ENCODE peak calls at places on chromosomes 4 and X, in ten cellular contexts. One of them, this sample, is unnamed.

GRCh38 chrX:26915064-26915463 is 548.1 kb downstream of the PPP4R3C start:
- DNase-seq in stimulated activated CD8-positive, alpha-beta memory T cell treated with anti-CD3 and anti-CD28 coated beads, Interleukin-7, amount 100 ng/mL, for 24 hours: no peak
- DNase-seq in RKO: peak
- DNase-seq in ACHN: peak
- DNase-seq in GM20000: no peak
- DNase-seq in activated naive CD4-positive, alpha-beta T cell: no peak
- DNase-seq in Calu3: no peak
- DNase-seq in activated gamma-delta T cell treated with Interleukin-2 at 50 U/mL for 16 hours: no peak
- DNase-seq in naive thymus-derived CD4-positive, alpha-beta T cell: no peak
- DNase-seq in astrocyte of the spinal cord: no peak
- DNase-seq in this sample: no peak

GRCh38 chr4:119281374-119281773 is 40.6 kb downstream of the FABP2 start:
- DNase-seq in stimulated activated CD8-positive, alpha-beta memory T cell treated with anti-CD3 and anti-CD28 coated beads, Interleukin-7, amount 100 ng/mL, for 24 hours: no peak
- DNase-seq in RKO: no peak
- DNase-seq in ACHN: no peak
- DNase-seq in GM20000: no peak
- DNase-seq in activated naive CD4-positive, alpha-beta T cell: no peak
- DNase-seq in Calu3: no peak
- DNase-seq in activated gamma-delta T cell treated with Interleukin-2 at 50 U/mL for 16 hours: no peak
- DNase-seq in naive thymus-derived CD4-positive, alpha-beta T cell: no peak
- DNase-seq in astrocyte of the spinal cord: no peak
- DNase-seq in this sample: no peak

GRCh38 chrX:118644378-118644777 is 83.0 kb upstream of the IL13RA1 start:
- DNase-seq in stimulated activated CD8-positive, alpha-beta memory T cell treated with anti-CD3 and anti-CD28 coated beads, Interleukin-7, amount 100 ng/mL, for 24 hours: no peak
- DNase-seq in RKO: peak
- DNase-seq in ACHN: peak
- DNase-seq in GM20000: peak
- DNase-seq in activated naive CD4-positive, alpha-beta T cell: no peak
- DNase-seq in Calu3: peak
- DNase-seq in activated gamma-delta T cell treated with Interleukin-2 at 50 U/mL for 16 hours: no peak
- DNase-seq in naive thymus-derived CD4-positive, alpha-beta T cell: no peak
- DNase-seq in astrocyte of the spinal cord: peak
- DNase-seq in this sample: no peak

GRCh38 chrX:3669841-3670240 is 43.6 kb downstream of the PRKX start:
- DNase-seq in stimulated activated CD8-positive, alpha-beta memory T cell treated with anti-CD3 and anti-CD28 coated beads, Interleukin-7, amount 100 ng/mL, for 24 hours: no peak
- DNase-seq in RKO: no peak
- DNase-seq in ACHN: no peak
- DNase-seq in GM20000: no peak
- DNase-seq in activated naive CD4-positive, alpha-beta T cell: no peak
- DNase-seq in Calu3: no peak
- DNase-seq in activated gamma-delta T cell treated with Interleukin-2 at 50 U/mL for 16 hours: no peak
- DNase-seq in naive thymus-derived CD4-positive, alpha-beta T cell: no peak
- DNase-seq in astrocyte of the spinal cord: no peak
- DNase-seq in this sample: no peak

GRCh38 chrX:65586491-65586890 is 51.9 kb upstream of the LAS1L start:
- DNase-seq in stimulated activated CD8-positive, alpha-beta memory T cell treated with anti-CD3 and anti-CD28 coated beads, Interleukin-7, amount 100 ng/mL, for 24 hours: no peak
- DNase-seq in RKO: no peak
- DNase-seq in ACHN: no peak
- DNase-seq in GM20000: no peak
- DNase-seq in activated naive CD4-positive, alpha-beta T cell: no peak
- DNase-seq in Calu3: no peak
- DNase-seq in activated gamma-delta T cell treated with Interleukin-2 at 50 U/mL for 16 hours: no peak
- DNase-seq in naive thymus-derived CD4-positive, alpha-beta T cell: no peak
- DNase-seq in astrocyte of the spinal cord: peak
- DNase-seq in this sample: no peak

GRCh38 chrX:133005038-133005437 is 46.6 kb upstream of the HS6ST2 start:
- DNase-seq in stimulated activated CD8-positive, alpha-beta memory T cell treated with anti-CD3 and anti-CD28 coated beads, Interleukin-7, amount 100 ng/mL, for 24 hours: no peak
- DNase-seq in RKO: peak
- DNase-seq in ACHN: peak
- DNase-seq in GM20000: peak
- DNase-seq in activated naive CD4-positive, alpha-beta T cell: no peak
- DNase-seq in Calu3: peak
- DNase-seq in activated gamma-delta T cell treated with Interleukin-2 at 50 U/mL for 16 hours: no peak
- DNase-seq in naive thymus-derived CD4-positive, alpha-beta T cell: no peak
- DNase-seq in astrocyte of the spinal cord: peak
- DNase-seq in this sample: no peak

GRCh38 chr4:150462743-150463142 is 119.2 kb upstream of the MAB21L2 start:
- DNase-seq in stimulated activated CD8-positive, alpha-beta memory T cell treated with anti-CD3 and anti-CD28 coated beads, Interleukin-7, amount 100 ng/mL, for 24 hours: no peak
- DNase-seq in RKO: no peak
- DNase-seq in ACHN: no peak
- DNase-seq in GM20000: no peak
- DNase-seq in activated naive CD4-positive, alpha-beta T cell: no peak
- DNase-seq in Calu3: no peak
- DNase-seq in activated gamma-delta T cell treated with Interleukin-2 at 50 U/mL for 16 hours: no peak
- DNase-seq in naive thymus-derived CD4-positive, alpha-beta T cell: no peak
- DNase-seq in astrocyte of the spinal cord: no peak
- DNase-seq in this sample: no peak

GRCh38 chr4:81617569-81617968 is 145.9 kb upstream of the RASGEF1B start:
- DNase-seq in stimulated activated CD8-positive, alpha-beta memory T cell treated with anti-CD3 and anti-CD28 coated beads, Interleukin-7, amount 100 ng/mL, for 24 hours: no peak
- DNase-seq in RKO: no peak
- DNase-seq in ACHN: no peak
- DNase-seq in GM20000: no peak
- DNase-seq in activated naive CD4-positive, alpha-beta T cell: no peak
- DNase-seq in Calu3: no peak
- DNase-seq in activated gamma-delta T cell treated with Interleukin-2 at 50 U/mL for 16 hours: no peak
- DNase-seq in naive thymus-derived CD4-positive, alpha-beta T cell: no peak
- DNase-seq in astrocyte of the spinal cord: no peak
- DNase-seq in this sample: no peak

GRCh38 chr4:147760695-147761094 is 28.8 kb downstream of the ARHGAP10 start:
- DNase-seq in stimulated activated CD8-positive, alpha-beta memory T cell treated with anti-CD3 and anti-CD28 coated beads, Interleukin-7, amount 100 ng/mL, for 24 hours: no peak
- DNase-seq in RKO: no peak
- DNase-seq in ACHN: no peak
- DNase-seq in GM20000: no peak
- DNase-seq in activated naive CD4-positive, alpha-beta T cell: no peak
- DNase-seq in Calu3: peak
- DNase-seq in activated gamma-delta T cell treated with Interleukin-2 at 50 U/mL for 16 hours: no peak
- DNase-seq in naive thymus-derived CD4-positive, alpha-beta T cell: no peak
- DNase-seq in astrocyte of the spinal cord: no peak
- DNase-seq in this sample: no peak

GRCh38 chr4:38125816-38126215 is 165.6 kb downstream of the PTTG2 start:
- DNase-seq in stimulated activated CD8-positive, alpha-beta memory T cell treated with anti-CD3 and anti-CD28 coated beads, Interleukin-7, amount 100 ng/mL, for 24 hours: no peak
- DNase-seq in RKO: peak
- DNase-seq in ACHN: no peak
- DNase-seq in GM20000: no peak
- DNase-seq in activated naive CD4-positive, alpha-beta T cell: no peak
- DNase-seq in Calu3: no peak
- DNase-seq in activated gamma-delta T cell treated with Interleukin-2 at 50 U/mL for 16 hours: no peak
- DNase-seq in naive thymus-derived CD4-positive, alpha-beta T cell: no peak
- DNase-seq in astrocyte of the spinal cord: no peak
- DNase-seq in this sample: no peak

GRCh38 chrX:123291623-123292022 is 107.5 kb downstream of the GRIA3 start:
- DNase-seq in stimulated activated CD8-positive, alpha-beta memory T cell treated with anti-CD3 and anti-CD28 coated beads, Interleukin-7, amount 100 ng/mL, for 24 hours: no peak
- DNase-seq in RKO: no peak
- DNase-seq in ACHN: no peak
- DNase-seq in GM20000: no peak
- DNase-seq in activated naive CD4-positive, alpha-beta T cell: no peak
- DNase-seq in Calu3: no peak
- DNase-seq in activated gamma-delta T cell treated with Interleukin-2 at 50 U/mL for 16 hours: no peak
- DNase-seq in naive thymus-derived CD4-positive, alpha-beta T cell: no peak
- DNase-seq in astrocyte of the spinal cord: no peak
- DNase-seq in this sample: no peak

GRCh38 chr4:101762025-101762424 is 28.5 kb upstream of the BANK1 start:
- DNase-seq in stimulated activated CD8-positive, alpha-beta memory T cell treated with anti-CD3 and anti-CD28 coated beads, Interleukin-7, amount 100 ng/mL, for 24 hours: no peak
- DNase-seq in RKO: no peak
- DNase-seq in ACHN: no peak
- DNase-seq in GM20000: no peak
- DNase-seq in activated naive CD4-positive, alpha-beta T cell: no peak
- DNase-seq in Calu3: no peak
- DNase-seq in activated gamma-delta T cell treated with Interleukin-2 at 50 U/mL for 16 hours: no peak
- DNase-seq in naive thymus-derived CD4-positive, alpha-beta T cell: no peak
- DNase-seq in astrocyte of the spinal cord: no peak
- DNase-seq in this sample: no peak

GRCh38 chr4:120139392-120139791 is 72.7 kb upstream of the MAD2L1 start:
- DNase-seq in stimulated activated CD8-positive, alpha-beta memory T cell treated with anti-CD3 and anti-CD28 coated beads, Interleukin-7, amount 100 ng/mL, for 24 hours: no peak
- DNase-seq in RKO: peak
- DNase-seq in ACHN: no peak
- DNase-seq in GM20000: no peak
- DNase-seq in activated naive CD4-positive, alpha-beta T cell: no peak
- DNase-seq in Calu3: no peak
- DNase-seq in activated gamma-delta T cell treated with Interleukin-2 at 50 U/mL for 16 hours: no peak
- DNase-seq in naive thymus-derived CD4-positive, alpha-beta T cell: no peak
- DNase-seq in astrocyte of the spinal cord: no peak
- DNase-seq in this sample: no peak

GRCh38 chrX:25012793-25013592 is 2.8 kb downstream of the ARX start:
- DNase-seq in stimulated activated CD8-positive, alpha-beta memory T cell treated with anti-CD3 and anti-CD28 coated beads, Interleukin-7, amount 100 ng/mL, for 24 hours: no peak
- DNase-seq in RKO: no peak
- DNase-seq in ACHN: no peak
- DNase-seq in GM20000: no peak
- DNase-seq in activated naive CD4-positive, alpha-beta T cell: no peak
- DNase-seq in Calu3: no peak
- DNase-seq in activated gamma-delta T cell treated with Interleukin-2 at 50 U/mL for 16 hours: no peak
- DNase-seq in naive thymus-derived CD4-positive, alpha-beta T cell: no peak
- DNase-seq in astrocyte of the spinal cord: no peak
- DNase-seq in this sample: no peak

GRCh38 chrX:76555816-76556215 is 128.3 kb downstream of the MAGEE1 start:
- DNase-seq in stimulated activated CD8-positive, alpha-beta memory T cell treated with anti-CD3 and anti-CD28 coated beads, Interleukin-7, amount 100 ng/mL, for 24 hours: no peak
- DNase-seq in RKO: peak
- DNase-seq in ACHN: peak
- DNase-seq in GM20000: peak
- DNase-seq in activated naive CD4-positive, alpha-beta T cell: no peak
- DNase-seq in Calu3: peak
- DNase-seq in activated gamma-delta T cell treated with Interleukin-2 at 50 U/mL for 16 hours: no peak
- DNase-seq in naive thymus-derived CD4-positive, alpha-beta T cell: no peak
- DNase-seq in astrocyte of the spinal cord: peak
- DNase-seq in this sample: no peak

GRCh38 chrX:19799319-19800182 is 87.8 kb downstream of the SH3KBP1 start:
- DNase-seq in stimulated activated CD8-positive, alpha-beta memory T cell treated with anti-CD3 and anti-CD28 coated beads, Interleukin-7, amount 100 ng/mL, for 24 hours: no peak
- DNase-seq in RKO: no peak
- DNase-seq in ACHN: no peak
- DNase-seq in GM20000: no peak
- DNase-seq in activated naive CD4-positive, alpha-beta T cell: peak
- DNase-seq in Calu3: no peak
- DNase-seq in activated gamma-delta T cell treated with Interleukin-2 at 50 U/mL for 16 hours: peak
- DNase-seq in naive thymus-derived CD4-positive, alpha-beta T cell: peak
- DNase-seq in astrocyte of the spinal cord: peak
- DNase-seq in this sample: peak

GRCh38 chrX:46704767-46705386 is 54.0 kb downstream of the SLC9A7 start:
- DNase-seq in stimulated activated CD8-positive, alpha-beta memory T cell treated with anti-CD3 and anti-CD28 coated beads, Interleukin-7, amount 100 ng/mL, for 24 hours: no peak
- DNase-seq in RKO: peak
- DNase-seq in ACHN: no peak
- DNase-seq in GM20000: peak
- DNase-seq in activated naive CD4-positive, alpha-beta T cell: no peak
- DNase-seq in Calu3: no peak
- DNase-seq in activated gamma-delta T cell treated with Interleukin-2 at 50 U/mL for 16 hours: no peak
- DNase-seq in naive thymus-derived CD4-positive, alpha-beta T cell: no peak
- DNase-seq in astrocyte of the spinal cord: peak
- DNase-seq in this sample: peak

GRCh38 chr4:137651128-137651527 is 118.8 kb upstream of the PCDH18 start:
- DNase-seq in stimulated activated CD8-positive, alpha-beta memory T cell treated with anti-CD3 and anti-CD28 coated beads, Interleukin-7, amount 100 ng/mL, for 24 hours: no peak
- DNase-seq in RKO: no peak
- DNase-seq in ACHN: peak
- DNase-seq in GM20000: no peak
- DNase-seq in activated naive CD4-positive, alpha-beta T cell: no peak
- DNase-seq in Calu3: no peak
- DNase-seq in activated gamma-delta T cell treated with Interleukin-2 at 50 U/mL for 16 hours: no peak
- DNase-seq in naive thymus-derived CD4-positive, alpha-beta T cell: no peak
- DNase-seq in astrocyte of the spinal cord: peak
- DNase-seq in this sample: no peak

GRCh38 chrX:55919367-55920221 is 202.0 kb downstream of the RRAGB start:
- DNase-seq in stimulated activated CD8-positive, alpha-beta memory T cell treated with anti-CD3 and anti-CD28 coated beads, Interleukin-7, amount 100 ng/mL, for 24 hours: no peak
- DNase-seq in RKO: no peak
- DNase-seq in ACHN: no peak
- DNase-seq in GM20000: peak
- DNase-seq in activated naive CD4-positive, alpha-beta T cell: no peak
- DNase-seq in Calu3: no peak
- DNase-seq in activated gamma-delta T cell treated with Interleukin-2 at 50 U/mL for 16 hours: no peak
- DNase-seq in naive thymus-derived CD4-positive, alpha-beta T cell: no peak
- DNase-seq in astrocyte of the spinal cord: no peak
- DNase-seq in this sample: no peak

GRCh38 chr4:25859429-25860148 is 3.2 kb downstream of the SEL1L3 start:
- DNase-seq in stimulated activated CD8-positive, alpha-beta memory T cell treated with anti-CD3 and anti-CD28 coated beads, Interleukin-7, amount 100 ng/mL, for 24 hours: no peak
- DNase-seq in RKO: no peak
- DNase-seq in ACHN: no peak
- DNase-seq in GM20000: peak
- DNase-seq in activated naive CD4-positive, alpha-beta T cell: no peak
- DNase-seq in Calu3: no peak
- DNase-seq in activated gamma-delta T cell treated with Interleukin-2 at 50 U/mL for 16 hours: peak
- DNase-seq in naive thymus-derived CD4-positive, alpha-beta T cell: peak
- DNase-seq in astrocyte of the spinal cord: no peak
- DNase-seq in this sample: peak

GRCh38 chr4:90840828-90841227 is 713.6 kb downstream of the CCSER1 start:
- DNase-seq in stimulated activated CD8-positive, alpha-beta memory T cell treated with anti-CD3 and anti-CD28 coated beads, Interleukin-7, amount 100 ng/mL, for 24 hours: no peak
- DNase-seq in RKO: no peak
- DNase-seq in ACHN: no peak
- DNase-seq in GM20000: no peak
- DNase-seq in activated naive CD4-positive, alpha-beta T cell: no peak
- DNase-seq in Calu3: no peak
- DNase-seq in activated gamma-delta T cell treated with Interleukin-2 at 50 U/mL for 16 hours: no peak
- DNase-seq in naive thymus-derived CD4-positive, alpha-beta T cell: no peak
- DNase-seq in astrocyte of the spinal cord: no peak
- DNase-seq in this sample: no peak

GRCh38 chrX:148930330-148930729 is 429.9 kb downstream of the AFF2 start:
- DNase-seq in stimulated activated CD8-positive, alpha-beta memory T cell treated with anti-CD3 and anti-CD28 coated beads, Interleukin-7, amount 100 ng/mL, for 24 hours: no peak
- DNase-seq in RKO: no peak
- DNase-seq in ACHN: no peak
- DNase-seq in GM20000: no peak
- DNase-seq in activated naive CD4-positive, alpha-beta T cell: no peak
- DNase-seq in Calu3: no peak
- DNase-seq in activated gamma-delta T cell treated with Interleukin-2 at 50 U/mL for 16 hours: no peak
- DNase-seq in naive thymus-derived CD4-positive, alpha-beta T cell: no peak
- DNase-seq in astrocyte of the spinal cord: no peak
- DNase-seq in this sample: no peak

This sample was measured in CD4-positive, CD25-positive, alpha-beta regulatory T cell.